ENCODE peak calls at places on chromosomes 7 and 10, in four cellular contexts. W, L, Q and Z are unnamed samples.

GRCh38 chr10:127349737-127350136 is 153.3 kb upstream of the INSYN2A start:
- DNase-seq in W (no peak), L (no peak), Q (no peak), Z (no peak)

GRCh38 chr7:124655990-124656389 is 109.6 kb downstream of the GPR37 start:
- DNase-seq in W (no peak), L (no peak), Q (no peak), Z (no peak)

GRCh38 chr7:35336444-35336843 is 82.5 kb upstream of the TBX20 start:
- DNase-seq in W (no peak), L (no peak), Q (no peak), Z (no peak)

GRCh38 chr10:50917486-50917885 is 32.1 kb upstream of the A1CF start:
- DNase-seq in W (no peak), L (no peak), Q (no peak), Z (no peak)

GRCh38 chr10:102405108-102405561 is 9.6 kb downstream of the NFKB2 start:
- DNase-seq in W (no peak), L (no peak), Q (no peak), Z (no peak)

GRCh38 chr7:118041336-118041878 is 142.6 kb upstream of the LSM8 start:
- DNase-seq in W (no peak), L (no peak), Q (no peak), Z (no peak)

GRCh38 chr7:288671-289101 is 1.3 kb upstream of the FOXL3 start:
- DNase-seq in W (no peak), L (no peak), Q (no peak), Z (no peak)

GRCh38 chr7:94129443-94130140 is 125.4 kb upstream of the BET1 start:
- DNase-seq in W (no peak), L (no peak), Q (peak; percentile 19), Z (no peak)

GRCh38 chr10:126059101-126059826 is 162.9 kb downstream of the FANK1 start:
- DNase-seq in W (no peak), L (no peak), Q (no peak), Z (no peak)

GRCh38 chr7:22943997-22944396 is 69.9 kb downstream of the HYCC1 start:
- DNase-seq in W (no peak), L (no peak), Q (no peak), Z (no peak)

GRCh38 chr7:124881981-124882380 is 47.6 kb downstream of the POT1 start:
- DNase-seq in W (no peak), L (no peak), Q (no peak), Z (no peak)

GRCh38 chr7:101814081-101814995 is 3.1 kb upstream of the CUX1 start:
- DNase-seq in W (peak; percentile 87), L (no peak), Q (peak; percentile 36), Z (no peak)

GRCh38 chr10:89516149-89516832 is 19.1 kb downstream of the SLC16A12 start:
- DNase-seq in W (no peak), L (no peak), Q (no peak), Z (no peak)

GRCh38 chr7:11373546-11374142 is 400.0 kb downstream of the PHF14 start:
- DNase-seq in W (peak; percentile 17), L (no peak), Q (peak; percentile 15), Z (peak; percentile 23)

GRCh38 chr7:101093907-101094306 is 8.6 kb downstream of the TRIM56 start:
- DNase-seq in W (no peak), L (no peak), Q (no peak), Z (no peak)

GRCh38 chr10:31188792-31189406 is 130.1 kb upstream of the ZEB1 start:
- DNase-seq in W (no peak), L (no peak), Q (no peak), Z (no peak)

GRCh38 chr7:122588621-122589020 is 110.3 kb downstream of the RNF133 start:
- DNase-seq in W (no peak), L (no peak), Q (no peak), Z (no peak)

GRCh38 chr10:21464134-21464533 is 61.3 kb downstream of the SKIDA1 start:
- DNase-seq in W (no peak), L (no peak), Q (no peak), Z (no peak)

GRCh38 chr7:150666412-150666811 is 19.1 kb upstream of the GIMAP2 start:
- DNase-seq in W (no peak), L (no peak), Q (no peak), Z (no peak)

GRCh38 chr7:150665882-150666281 is 19.6 kb upstream of the GIMAP2 start:
- DNase-seq in W (no peak), L (no peak), Q (no peak), Z (no peak)

GRCh38 chr7:150668472-150668911 is 17.0 kb upstream of the GIMAP2 start:
- DNase-seq in W (no peak), L (peak; percentile 99), Q (no peak), Z (no peak)

GRCh38 chr7:150663802-150664494 is 21.6 kb upstream of the GIMAP2 start:
- DNase-seq in W (no peak), L (no peak), Q (no peak), Z (no peak)

GRCh38 chr7:150665075-150665794 is 20.3 kb upstream of the GIMAP2 start:
- DNase-seq in W (no peak), L (no peak), Q (no peak), Z (no peak)
- TF ChIP-seq ATF3 in W (no peak), L (no peak), Q (no peak), Z (no peak)

DNA sequence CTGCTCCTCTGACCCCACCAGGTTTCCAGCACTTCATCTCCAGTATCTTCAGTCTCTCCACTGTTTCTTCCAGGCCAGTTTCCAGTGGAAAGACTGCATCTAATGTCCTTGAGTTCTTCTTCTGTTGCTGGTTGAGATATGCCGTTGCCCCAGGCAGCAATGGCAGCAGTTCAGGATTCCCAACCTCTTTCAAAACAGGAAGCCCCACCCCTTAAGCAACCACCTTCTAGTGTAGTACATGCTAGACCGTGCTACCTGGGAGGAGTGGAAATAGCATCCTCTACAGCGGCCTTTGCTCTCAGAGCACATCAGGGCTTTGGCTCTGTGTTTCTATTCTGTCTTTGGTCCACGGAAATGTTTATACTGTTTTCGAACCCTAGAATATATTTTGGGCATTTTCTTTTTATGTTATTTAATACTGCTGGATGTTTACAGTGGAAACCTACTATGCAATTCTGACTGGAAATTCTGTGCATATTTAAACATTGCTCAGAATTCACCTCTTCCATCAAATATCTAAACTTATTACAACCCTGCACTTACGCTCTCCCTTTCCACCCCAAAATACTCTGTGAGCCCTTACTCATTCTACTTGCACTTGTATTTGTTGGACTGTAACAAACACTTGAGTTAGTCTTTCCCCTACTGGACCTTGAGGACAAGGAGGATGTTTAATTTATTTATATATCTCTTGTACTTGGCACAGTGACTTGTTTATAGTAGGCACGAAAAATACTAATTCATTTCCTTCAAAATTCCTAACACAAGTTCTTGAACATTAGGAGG is 8.5 kb upstream of the BPGM start:
- DNase-seq in W (no peak), L (no peak), Q (no peak), Z (no peak)
- TF ChIP-seq SRF in W (no peak), L (no peak), Q (no peak), Z (no peak)

GRCh38 chr10:6409982-6410694 is 169.9 kb downstream of the PRKCQ start:
- DNase-seq in W (no peak), L (no peak), Q (no peak), Z (no peak)
- TF ChIP-seq ATF3 in W (no peak), L (no peak), Q (no peak), Z (no peak)

DNA sequence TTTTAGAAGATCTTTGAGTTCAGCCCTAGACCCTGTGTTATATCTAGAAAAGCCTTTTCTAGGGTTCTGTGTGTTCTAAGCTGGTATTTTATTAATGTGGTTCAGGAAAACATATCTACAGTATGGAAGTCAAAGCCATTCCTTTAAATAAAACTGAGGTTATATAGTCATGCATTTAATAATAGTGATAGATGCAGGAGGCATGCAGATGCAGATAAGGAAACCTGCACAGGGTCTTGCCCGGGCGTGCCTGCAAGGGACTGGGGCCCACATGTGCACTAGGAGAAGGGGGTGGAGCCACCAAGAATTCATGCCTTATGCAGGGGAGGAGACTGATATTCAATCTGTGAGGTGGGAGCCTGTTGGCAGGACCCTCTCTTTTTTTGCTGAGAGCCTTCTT is 171.5 kb downstream of the PRPF18 start:
- DNase-seq in W (no peak), L (no peak), Q (no peak), Z (peak; percentile 3)
- TF ChIP-seq SRF in W (no peak), L (no peak), Q (no peak), Z (no peak)

DNA sequence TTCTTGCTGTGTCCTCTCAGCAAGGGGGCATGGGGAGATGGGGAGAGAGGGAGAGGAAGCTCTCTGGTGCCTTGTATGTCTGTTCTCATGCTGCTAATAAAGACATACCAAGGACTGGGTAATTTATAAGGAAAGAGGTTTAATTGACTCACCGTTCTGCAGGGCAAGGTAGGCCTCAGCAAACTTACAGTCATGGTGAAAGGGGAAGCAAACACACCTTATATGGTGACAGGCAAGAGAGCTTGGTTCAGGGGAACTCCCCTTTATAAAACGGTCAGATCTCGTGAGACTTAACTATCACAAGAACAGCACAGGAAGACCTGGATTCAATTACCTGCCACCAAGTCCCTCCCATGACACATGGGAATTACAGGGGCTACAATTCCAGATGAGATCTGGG is 464.7 kb upstream of the CELF2 start:
- DNase-seq in W (no peak), L (no peak), Q (no peak), Z (no peak)
- TF ChIP-seq ATF3 in W (no peak), L (no peak), Q (no peak), Z (no peak)

GRCh38 chr7:156177396-156178055 is 365.3 kb upstream of the SHH start:
- DNase-seq in W (no peak), L (no peak), Q (no peak), Z (no peak)
- TF ChIP-seq SRF in W (no peak), L (no peak), Q (no peak), Z (no peak)

GRCh38 chr10:124722812-124723783 is 21.1 kb downstream of the FAM53B start:
- DNase-seq in W (no peak), L (peak; percentile 88), Q (no peak), Z (no peak)
- TF ChIP-seq ATF3 in W (no peak), L (no peak), Q (no peak), Z (no peak)

GRCh38 chr7:108193593-108194498 is 63.7 kb upstream of the LAMB4 start:
- DNase-seq in W (no peak), L (no peak), Q (no peak), Z (no peak)
- TF ChIP-seq SRF in W (no peak), L (no peak), Q (no peak), Z (no peak)

GRCh38 chr10:43982250-43982649 is 333.6 kb upstream of the ZNF32 start:
- DNase-seq in W (no peak), L (no peak), Q (no peak), Z (no peak)

GRCh38 chr10:43985941-43986340 is 337.3 kb upstream of the ZNF32 start:
- DNase-seq in W (no peak), L (no peak), Q (no peak), Z (no peak)

GRCh38 chr10:43983405-43983804 is 334.7 kb upstream of the ZNF32 start:
- DNase-seq in W (no peak), L (no peak), Q (no peak), Z (no peak)

GRCh38 chr10:43981696-43982095 is 333.0 kb upstream of the ZNF32 start:
- DNase-seq in W (no peak), L (no peak), Q (no peak), Z (no peak)

GRCh38 chr10:43983856-43984271 is 335.2 kb upstream of the ZNF32 start:
- DNase-seq in W (no peak), L (no peak), Q (no peak), Z (no peak)
- TF ChIP-seq ATF3 in W (no peak), L (no peak), Q (no peak), Z (no peak)